ENCODE peak calls at places on chromosomes 7 and 10, in four cellular contexts. One of them, this sample, is unnamed. For H3K36me3, the result is how much of the 10 kb centered on the place peaks cover.

GRCh38 chr10:99080275-99080816 is 155.3 kb downstream of the HPSE2 start:
- DNase-seq in endothelial cell of umbilical vein: no peak
- DNase-seq in GM23338: no peak
- DNase-seq in fibroblast of lung: no peak
- DNase-seq in this sample: no peak

GRCh38 chr10:23481351-23481961 is 42.6 kb downstream of the OTUD1 start:
- DNase-seq in GM23338: no peak
- DNase-seq in fibroblast of lung: no peak
- DNase-seq in endothelial cell of umbilical vein: no peak
- DNase-seq in this sample: no peak

GRCh38 chr7:4849390-4849789 is 12.4 kb downstream of the PAPOLB start:
- DNase-seq in fibroblast of lung: peak
- DNase-seq in endothelial cell of umbilical vein: peak
- DNase-seq in GM23338: peak
- DNase-seq in this sample: peak

GRCh38 chr10:29438271-29438670 is 149.4 kb downstream of the LYZL1 start:
- DNase-seq in GM23338: no peak
- DNase-seq in fibroblast of lung: peak
- DNase-seq in endothelial cell of umbilical vein: no peak
- DNase-seq in this sample: no peak

GRCh38 chr10:113438660-113439059 is 114.2 kb upstream of the HABP2 start:
- DNase-seq in GM23338: no peak
- DNase-seq in endothelial cell of umbilical vein: no peak
- DNase-seq in fibroblast of lung: peak
- DNase-seq in this sample: peak

GRCh38 chr7:65731562-65732035 is 141.3 kb upstream of the VKORC1L1 start:
- DNase-seq in endothelial cell of umbilical vein: peak
- DNase-seq in fibroblast of lung: peak
- DNase-seq in GM23338: peak
- DNase-seq in this sample: peak

GRCh38 chr7:36686499-36686898 is 37.8 kb downstream of the AOAH start:
- DNase-seq in fibroblast of lung: peak
- DNase-seq in GM23338: no peak
- DNase-seq in endothelial cell of umbilical vein: no peak
- DNase-seq in this sample: no peak

GRCh38 chr7:158468225-158468624 is 119.4 kb downstream of the PTPRN2 start:
- DNase-seq in endothelial cell of umbilical vein: no peak
- DNase-seq in fibroblast of lung: no peak
- DNase-seq in GM23338: peak
- DNase-seq in this sample: no peak

GRCh38 chr10:133324198-133324792 is 12.4 kb downstream of the CALY start:
- DNase-seq in fibroblast of lung: peak
- DNase-seq in GM23338: peak
- DNase-seq in endothelial cell of umbilical vein: peak
- DNase-seq in this sample: peak

GRCh38 chr10:131996508-131997365 is 15.0 kb upstream of the BNIP3 start:
- DNase-seq in endothelial cell of umbilical vein: no peak
- DNase-seq in GM23338: no peak
- DNase-seq in fibroblast of lung: no peak
- DNase-seq in this sample: no peak

GRCh38 chr10:132848951-132849545 is 63.1 kb upstream of the NKX6-2 start:
- DNase-seq in endothelial cell of umbilical vein: no peak
- DNase-seq in GM23338: no peak
- DNase-seq in fibroblast of lung: no peak
- DNase-seq in this sample: no peak

GRCh38 chr7:25359471-25360059 is 131.3 kb upstream of the NPVF start:
- DNase-seq in endothelial cell of umbilical vein: no peak
- DNase-seq in GM23338: peak
- DNase-seq in fibroblast of lung: no peak
- DNase-seq in this sample: no peak

GRCh38 chr10:18583575-18584270 is 67.7 kb downstream of the NSUN6 start:
- DNase-seq in GM23338: no peak
- DNase-seq in fibroblast of lung: no peak
- DNase-seq in endothelial cell of umbilical vein: peak
- DNase-seq in this sample: peak

GRCh38 chr10:115762029-115762428 is 511.0 kb downstream of the GFRA1 start:
- DNase-seq in fibroblast of lung: peak
- DNase-seq in endothelial cell of umbilical vein: no peak
- DNase-seq in GM23338: no peak
- DNase-seq in this sample: no peak

GRCh38 chr7:55992346-55992745 is 28.0 kb downstream of the NIPSNAP2 start:
- DNase-seq in fibroblast of lung: no peak
- DNase-seq in GM23338: no peak
- DNase-seq in endothelial cell of umbilical vein: peak
- DNase-seq in this sample: no peak

GRCh38 chr7:134637441-134637840 is 9.2 kb upstream of the BPGM start:
- DNase-seq in endothelial cell of umbilical vein: no peak
- DNase-seq in fibroblast of lung: no peak
- DNase-seq in GM23338: no peak
- DNase-seq in this sample: no peak

GRCh38 chr7:142671506-142671905 is 77.8 kb upstream of the PRSS1 start:
- DNase-seq in GM23338: no peak
- DNase-seq in fibroblast of lung: no peak
- DNase-seq in endothelial cell of umbilical vein: no peak
- DNase-seq in this sample: no peak

GRCh38 chr7:15123901-15124300 is 221.3 kb upstream of the DGKB start:
- DNase-seq in GM23338: no peak
- DNase-seq in fibroblast of lung: peak
- DNase-seq in endothelial cell of umbilical vein: no peak
- DNase-seq in this sample: no peak
- H3K4me3 ChIP-seq in GM23338: no peak
- H3K4me3 ChIP-seq in fibroblast of lung: no peak
- H3K4me3 ChIP-seq in endothelial cell of umbilical vein: no peak
- H3K4me3 ChIP-seq in this sample: no peak

GRCh38 chr7:114085592-114086490 is 167.0 kb upstream of the PPP1R3A start:
- DNase-seq in GM23338: peak
- DNase-seq in fibroblast of lung: peak
- DNase-seq in endothelial cell of umbilical vein: peak
- DNase-seq in this sample: peak
- TF ChIP-seq EZH2 in GM23338: peak
- TF ChIP-seq EZH2 in fibroblast of lung: peak
- TF ChIP-seq EZH2 in endothelial cell of umbilical vein: no peak
- TF ChIP-seq EZH2 in this sample: no peak

GRCh38 chr10:97755718-97756117 is 16.1 kb downstream of the SFRP5 start:
- DNase-seq in endothelial cell of umbilical vein: no peak
- DNase-seq in GM23338: no peak
- DNase-seq in fibroblast of lung: no peak
- DNase-seq in this sample: no peak
- H3K36me3 ChIP-seq in endothelial cell of umbilical vein: under half
- H3K36me3 ChIP-seq in GM23338: under half
- H3K36me3 ChIP-seq in fibroblast of lung: under half
- H3K36me3 ChIP-seq in this sample: under half

DNA sequence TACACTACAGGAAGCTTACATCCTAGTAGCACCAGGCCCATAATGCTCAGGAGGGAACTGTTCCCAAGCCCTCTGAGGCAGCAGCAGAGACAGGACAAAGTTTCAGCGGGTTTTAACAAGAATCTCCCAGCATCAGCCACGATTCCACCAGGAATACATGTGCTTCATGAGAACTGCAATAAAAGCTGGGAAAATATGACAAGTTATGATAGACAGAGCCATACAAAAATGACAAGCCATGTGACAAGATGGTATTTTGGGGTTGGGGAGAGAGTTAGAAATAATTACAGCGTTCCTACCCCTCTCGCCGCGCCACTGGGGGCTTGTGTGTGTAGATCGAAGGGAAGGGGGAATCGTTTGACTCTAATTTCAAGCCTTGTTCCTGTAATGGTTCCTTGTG is 112.7 kb upstream of the CTBP2 start:
- DNase-seq in GM23338: no peak
- DNase-seq in endothelial cell of umbilical vein: no peak
- DNase-seq in fibroblast of lung: no peak
- DNase-seq in this sample: no peak
- H3K4me3 ChIP-seq in GM23338: no peak
- H3K4me3 ChIP-seq in endothelial cell of umbilical vein: no peak
- H3K4me3 ChIP-seq in fibroblast of lung: no peak
- H3K4me3 ChIP-seq in this sample: no peak

GRCh38 chr7:114085313-114085591 is 166.4 kb upstream of the PPP1R3A start:
- DNase-seq in fibroblast of lung: no peak
- DNase-seq in endothelial cell of umbilical vein: no peak
- DNase-seq in GM23338: peak
- DNase-seq in this sample: no peak
- TF ChIP-seq EZH2 in fibroblast of lung: peak
- TF ChIP-seq EZH2 in endothelial cell of umbilical vein: no peak
- TF ChIP-seq EZH2 in GM23338: no peak
- TF ChIP-seq EZH2 in this sample: no peak

This sample was measured in A673.